ENCODE peak calls at places on chromosomes 6 and 20, in ten cellular contexts. U, W, I, Q, N, Y, J, X, V and F are unnamed samples.
A peak's percentile ranks its signal among the peaks of the same experiment; 100 is the strongest.

GRCh38 chr6:11702039-11702795 is 76.4 kb downstream of the ADTRP start:
- DNase-seq in N (no peak), V (peak; percentile 85), X (no peak), Q (no peak), W (peak; percentile 28), U (peak; percentile 74), I (no peak), Y (no peak), J (no peak), F (no peak)

GRCh38 chr6:15769471-15770088 is 106.8 kb upstream of the DTNBP1 start:
- DNase-seq in X (no peak), I (no peak), Q (no peak), N (no peak), W (no peak), U (peak; percentile 40), Y (no peak), V (no peak), J (no peak), F (no peak)

GRCh38 chr6:7108964-7109836 is 1.4 kb downstream of the RREB1 start:
- DNase-seq in Y (peak; percentile 46), Q (peak; percentile 53), V (peak; percentile 69), U (peak; percentile 87), N (peak; percentile 62), W (peak; percentile 48), X (no peak), I (peak; percentile 55), J (peak; percentile 81), F (peak; percentile 62)

GRCh38 chr6:33740204-33740608 is 6.5 kb downstream of the IP6K3 start:
- DNase-seq in X (no peak), N (no peak), Y (no peak), Q (no peak), V (no peak), J (no peak), I (no peak), U (no peak), W (no peak), F (no peak)

GRCh38 chr6:139028242-139028657 is 295 bp upstream of the ABRACL start:
- DNase-seq in I (no peak), J (no peak), U (no peak), W (no peak), V (peak; percentile 77), N (no peak), Q (no peak), X (no peak), Y (peak; percentile 92), F (no peak)

GRCh38 chr20:63177785-63178444 is 38.0 kb downstream of the YTHDF1 start:
- DNase-seq in V (no peak), U (peak; percentile 15), N (no peak), W (no peak), I (peak; percentile 28), X (no peak), Y (no peak), Q (peak; percentile 83), J (no peak), F (no peak)

GRCh38 chr6:7615611-7616383 is 25.8 kb downstream of the SNRNP48 start:
- DNase-seq in N (no peak), V (peak; percentile 67), J (peak; percentile 53), Q (peak; percentile 74), Y (peak; percentile 80), W (peak; percentile 18), X (no peak), U (peak; percentile 63), I (peak; percentile 30), F (no peak)

GRCh38 chr6:82987951-82988350 is 77.7 kb downstream of the UBE3D start:
- DNase-seq in Q (no peak), X (no peak), U (no peak), Y (no peak), N (no peak), J (no peak), W (no peak), V (no peak), I (no peak), F (no peak)

GRCh38 chr6:111997863-111998191 is 56.1 kb upstream of the CCN6 start:
- DNase-seq in I (no peak), J (no peak), W (no peak), V (no peak), N (no peak), Q (no peak), X (no peak), U (no peak), Y (no peak), F (no peak)

GRCh38 chr6:131950767-131951575 is at the start of gene CCN2:
- DNase-seq in V (peak; percentile 84), Y (peak; percentile 97), U (peak; percentile 100), J (peak; percentile 32), Q (peak; percentile 89), X (peak; percentile 49), W (peak; percentile 83), I (peak; percentile 91), N (peak; percentile 79), F (peak; percentile 83)

GRCh38 chr6:119742188-119742803 is 392.7 kb upstream of the MAN1A1 start:
- DNase-seq in W (no peak), Y (peak; percentile 85), U (peak; percentile 25), N (peak; percentile 74), I (peak; percentile 80), Q (peak; percentile 64), X (peak; percentile 61), V (peak; percentile 39), J (peak; percentile 42), F (peak; percentile 30)